ENCODE peak calls at places on chromosomes 12 and 14, in four cellular contexts. One of them, this sample, is unnamed.

GRCh38 chr12:46944104-46944503 is 118.3 kb upstream of the SLC38A4 start:
- DNase-seq in GM12878: no peak
- DNase-seq in A549: peak
- DNase-seq in K562: no peak
- DNase-seq in this sample: no peak

GRCh38 chr12:46558696-46559095 is 186.1 kb upstream of the SLC38A2 start:
- DNase-seq in GM12878: no peak
- DNase-seq in K562: no peak
- DNase-seq in A549: no peak
- DNase-seq in this sample: no peak

GRCh38 chr14:75877292-75877691 is 104.5 kb downstream of the TGFB3 start:
- DNase-seq in A549: no peak
- DNase-seq in K562: no peak
- DNase-seq in GM12878: no peak
- DNase-seq in this sample: no peak

GRCh38 chr14:77761205-77761931 is 412 bp upstream of the SNW1 start:
- DNase-seq in GM12878: peak
- DNase-seq in K562: peak
- DNase-seq in A549: peak
- DNase-seq in this sample: peak

GRCh38 chr12:25764892-25765291 is 193.6 kb upstream of the RASSF8 start:
- DNase-seq in GM12878: no peak
- DNase-seq in K562: no peak
- DNase-seq in A549: no peak
- DNase-seq in this sample: no peak

GRCh38 chr14:89186850-89187376 is 230.1 kb downstream of the FOXN3 start:
- DNase-seq in K562: no peak
- DNase-seq in A549: no peak
- DNase-seq in GM12878: no peak
- DNase-seq in this sample: no peak

GRCh38 chr14:100573757-100574641 is 13.2 kb downstream of the BEGAIN start:
- DNase-seq in A549: no peak
- DNase-seq in K562: no peak
- DNase-seq in GM12878: no peak
- DNase-seq in this sample: no peak

GRCh38 chr14:68716698-68717097 is 76.2 kb downstream of the ZFP36L1 start:
- DNase-seq in GM12878: no peak
- DNase-seq in A549: no peak
- DNase-seq in K562: no peak
- DNase-seq in this sample: peak

GRCh38 chr12:10624631-10625030 is 11.2 kb upstream of the MAGOHB start:
- DNase-seq in K562: no peak
- DNase-seq in A549: no peak
- DNase-seq in GM12878: no peak
- DNase-seq in this sample: no peak

GRCh38 chr12:6630696-6631095 is 5.1 kb downstream of the LPAR5 start:
- DNase-seq in K562: no peak
- DNase-seq in A549: no peak
- DNase-seq in GM12878: no peak
- DNase-seq in this sample: no peak

GRCh38 chr14:33307691-33308369 is 369.2 kb downstream of the NPAS3 start:
- DNase-seq in A549: no peak
- DNase-seq in K562: no peak
- DNase-seq in GM12878: no peak
- DNase-seq in this sample: no peak

GRCh38 chr12:53994691-53995310 is 5.2 kb upstream of the HOXC9 start:
- DNase-seq in GM12878: no peak
- DNase-seq in K562: peak
- DNase-seq in A549: no peak
- DNase-seq in this sample: no peak

GRCh38 chr14:49598479-49599301 is at the start of gene LRR1:
- DNase-seq in K562: peak
- DNase-seq in A549: peak
- DNase-seq in GM12878: peak
- DNase-seq in this sample: peak

GRCh38 chr14:53613404-53614253 is 343.0 kb downstream of the BMP4 start:
- DNase-seq in A549: peak
- DNase-seq in GM12878: peak
- DNase-seq in K562: no peak
- DNase-seq in this sample: peak
- TF ChIP-seq CHD4 in A549: no peak
- TF ChIP-seq CHD4 in GM12878: no peak
- TF ChIP-seq CHD4 in K562: no peak
- TF ChIP-seq CHD4 in this sample: peak

GRCh38 chr14:20801726-20802125 is 918 bp downstream of the RNASE1 start:
- DNase-seq in K562: peak
- DNase-seq in GM12878: no peak
- DNase-seq in A549: no peak
- DNase-seq in this sample: no peak

GRCh38 chr14:20799955-20800544 is 2.6 kb downstream of the RNASE1 start:
- DNase-seq in K562: peak
- DNase-seq in GM12878: no peak
- DNase-seq in A549: no peak
- DNase-seq in this sample: peak

GRCh38 chr14:20803221-20803620 is 577 bp upstream of the RNASE1 start:
- DNase-seq in GM12878: no peak
- DNase-seq in K562: peak
- DNase-seq in A549: no peak
- DNase-seq in this sample: no peak

GRCh38 chr14:20805485-20805884 is 2.8 kb upstream of the RNASE1 start:
- DNase-seq in GM12878: no peak
- DNase-seq in A549: no peak
- DNase-seq in K562: no peak
- DNase-seq in this sample: no peak

GRCh38 chr14:20802341-20803084 is at the start of gene RNASE1:
- DNase-seq in A549: peak
- DNase-seq in K562: peak
- DNase-seq in GM12878: no peak
- DNase-seq in this sample: peak
- TF ChIP-seq CHD4 in A549: no peak
- TF ChIP-seq CHD4 in K562: no peak
- TF ChIP-seq CHD4 in GM12878: no peak
- TF ChIP-seq CHD4 in this sample: no peak

DNA sequence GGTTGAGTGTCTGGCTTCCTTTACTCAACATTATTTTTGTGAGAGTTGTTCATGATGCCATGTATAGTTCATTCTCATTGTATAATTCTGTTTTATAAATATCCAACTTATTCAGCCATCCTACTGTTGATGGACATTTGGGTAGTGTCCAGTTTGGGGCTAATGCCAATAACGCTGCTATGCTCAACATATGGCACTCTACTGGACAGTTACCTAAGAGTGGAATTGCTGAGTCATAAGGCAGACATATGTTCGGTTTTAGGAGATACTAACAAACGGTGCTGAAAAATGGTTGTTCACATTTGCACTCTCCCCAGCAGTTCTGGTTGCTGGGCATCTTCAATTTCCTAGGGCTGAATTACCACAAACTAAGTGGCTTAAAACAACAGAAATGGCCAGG is 28.7 kb upstream of the P2RX4 start:
- DNase-seq in K562: no peak
- DNase-seq in A549: no peak
- DNase-seq in GM12878: no peak
- DNase-seq in this sample: no peak
- TF ChIP-seq CHD4 in K562: no peak
- TF ChIP-seq CHD4 in A549: no peak
- TF ChIP-seq CHD4 in GM12878: no peak
- TF ChIP-seq CHD4 in this sample: no peak

DNA sequence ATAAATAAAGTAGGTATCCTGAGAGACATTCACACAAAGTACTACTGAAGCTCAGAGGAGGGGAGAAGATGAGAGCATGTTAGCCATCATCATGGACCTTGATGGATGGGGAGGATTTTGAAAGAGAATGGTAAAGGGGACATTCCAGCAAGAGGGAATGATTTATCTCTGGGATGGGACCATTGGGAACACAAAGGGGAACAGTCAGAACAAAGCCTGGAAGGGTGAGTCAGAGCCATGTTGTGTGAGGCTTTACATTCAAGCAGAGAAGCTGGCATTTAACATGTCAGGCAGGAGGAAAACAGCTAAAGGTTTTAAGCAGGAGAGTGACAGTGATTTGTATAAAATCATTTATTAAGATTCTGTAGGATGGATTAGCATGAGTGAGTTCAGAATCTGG is 174.6 kb downstream of the SYT10 start:
- DNase-seq in A549: no peak
- DNase-seq in GM12878: no peak
- DNase-seq in K562: no peak
- DNase-seq in this sample: no peak
- TF ChIP-seq CHD4 in A549: no peak
- TF ChIP-seq CHD4 in GM12878: no peak
- TF ChIP-seq CHD4 in K562: no peak
- TF ChIP-seq CHD4 in this sample: no peak

DNA sequence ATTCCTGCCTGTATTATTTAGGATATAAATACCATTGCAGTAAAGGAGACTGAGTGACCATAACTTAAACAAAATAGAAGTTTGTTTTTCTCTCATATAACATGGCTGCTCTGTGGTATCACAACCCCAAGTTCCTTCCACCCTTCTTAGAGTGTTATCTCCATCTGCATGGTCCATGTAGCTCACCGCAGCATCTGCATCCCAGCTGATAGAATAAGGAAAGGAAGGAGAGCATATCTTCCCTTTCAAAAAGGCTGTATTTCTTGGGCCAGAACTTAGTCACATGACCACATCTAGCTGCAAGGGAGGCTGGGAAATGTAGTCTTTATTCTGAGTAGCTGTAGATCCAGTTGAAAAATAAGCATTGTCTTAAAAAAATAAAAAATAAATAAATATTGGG is 184.8 kb upstream of the NUDT4 start:
- DNase-seq in GM12878: no peak
- DNase-seq in K562: peak
- DNase-seq in A549: no peak
- DNase-seq in this sample: no peak
- TF ChIP-seq CHD4 in GM12878: no peak
- TF ChIP-seq CHD4 in K562: no peak
- TF ChIP-seq CHD4 in A549: no peak
- TF ChIP-seq CHD4 in this sample: no peak

DNA sequence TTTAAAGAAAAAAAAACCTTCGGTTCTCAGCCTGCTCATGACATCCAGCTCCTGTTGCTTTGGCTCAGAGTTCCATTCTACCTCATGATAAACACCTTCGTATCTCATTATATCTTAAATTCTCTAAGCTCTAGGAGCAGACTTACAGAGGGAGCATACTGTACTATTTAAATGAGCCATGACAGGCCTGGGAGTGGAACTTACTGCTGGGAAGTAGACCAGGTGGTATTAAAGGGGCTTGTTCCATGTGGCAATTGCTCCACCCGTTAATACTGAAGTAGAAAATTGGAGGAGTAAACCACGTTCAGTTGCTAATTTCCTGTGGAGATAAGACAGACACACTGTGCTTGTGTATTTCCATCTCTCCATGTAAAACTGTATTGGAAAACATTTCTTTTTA is 288.3 kb downstream of the FBXL14 start:
- DNase-seq in A549: no peak
- DNase-seq in K562: no peak
- DNase-seq in GM12878: no peak
- DNase-seq in this sample: no peak
- TF ChIP-seq CHD4 in A549: no peak
- TF ChIP-seq CHD4 in K562: no peak
- TF ChIP-seq CHD4 in GM12878: no peak
- TF ChIP-seq CHD4 in this sample: no peak

GRCh38 chr14:102510616-102511520 is 1.3 kb upstream of the ANKRD9 start:
- DNase-seq in K562: peak
- DNase-seq in A549: peak
- DNase-seq in GM12878: no peak
- DNase-seq in this sample: peak
- TF ChIP-seq CHD4 in K562: no peak
- TF ChIP-seq CHD4 in A549: no peak
- TF ChIP-seq CHD4 in GM12878: no peak
- TF ChIP-seq CHD4 in this sample: peak

DNA sequence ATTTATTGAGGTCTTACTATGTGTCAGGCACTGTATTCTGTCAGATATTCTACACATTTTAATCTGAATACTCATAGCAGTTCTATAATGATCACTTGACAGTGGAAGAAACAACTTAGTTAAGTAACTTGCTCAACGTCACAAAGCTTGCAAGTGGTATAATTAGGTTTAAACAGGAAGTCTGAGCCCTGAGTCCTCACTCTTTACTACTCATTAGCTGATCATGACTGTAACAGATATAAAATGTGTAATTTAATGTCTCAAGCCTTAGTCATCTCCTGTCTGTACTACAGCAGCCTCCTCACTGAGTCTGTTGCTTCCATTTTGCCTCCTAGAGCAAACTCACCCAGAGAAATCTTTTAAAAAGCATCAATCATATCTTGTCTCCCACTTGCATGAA is 38.9 kb downstream of the PPP4R4 start:
- DNase-seq in K562: no peak
- DNase-seq in A549: no peak
- DNase-seq in GM12878: no peak
- DNase-seq in this sample: no peak
- TF ChIP-seq CHD4 in K562: no peak
- TF ChIP-seq CHD4 in A549: no peak
- TF ChIP-seq CHD4 in GM12878: no peak
- TF ChIP-seq CHD4 in this sample: no peak

DNA sequence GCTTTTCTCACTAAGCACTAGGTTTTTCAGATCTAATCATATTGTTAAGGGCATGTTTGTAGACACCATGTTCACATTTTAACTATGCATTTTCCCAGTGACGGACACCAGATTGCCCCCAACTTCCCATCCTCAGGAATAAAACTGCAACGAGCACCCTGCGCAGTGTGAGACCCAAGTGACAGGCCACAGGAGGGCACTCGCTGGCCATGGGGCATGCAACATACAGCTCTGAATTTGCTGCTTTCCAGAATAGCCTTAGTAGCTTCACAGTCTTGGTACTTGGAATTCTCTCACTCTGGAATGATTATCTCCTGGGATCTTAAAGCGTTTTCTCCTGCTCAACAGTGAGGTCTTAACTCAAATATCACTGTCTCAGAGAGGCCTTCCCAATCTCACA is 983 bp upstream of the DDX47 start:
- DNase-seq in A549: peak
- DNase-seq in K562: no peak
- DNase-seq in GM12878: no peak
- DNase-seq in this sample: no peak
- TF ChIP-seq CHD4 in A549: no peak
- TF ChIP-seq CHD4 in K562: no peak
- TF ChIP-seq CHD4 in GM12878: no peak
- TF ChIP-seq CHD4 in this sample: no peak